ENCODE peak calls at places on chromosomes 13 and 19, in nine cellular contexts. One of them, this sample, is unnamed.

GRCh38 chr19:55157064-55157908 is at the start of gene TNNI3:
- DNase-seq in HCT116: no peak
- DNase-seq in stomach: no peak
- DNase-seq in vagina: no peak
- DNase-seq in transverse colon: no peak
- DNase-seq in prostate gland: no peak
- DNase-seq in H1: no peak
- DNase-seq in Panc1: no peak
- DNase-seq in GM23338: no peak
- DNase-seq in this sample: no peak

GRCh38 chr13:74710006-74710405 is 575.8 kb upstream of the KLF12 start:
- DNase-seq in HCT116: no peak
- DNase-seq in stomach: no peak
- DNase-seq in vagina: no peak
- DNase-seq in transverse colon: no peak
- DNase-seq in prostate gland: no peak
- DNase-seq in H1: no peak
- DNase-seq in Panc1: no peak
- DNase-seq in GM23338: no peak
- DNase-seq in this sample: no peak

GRCh38 chr13:44840131-44840530 is 149.1 kb downstream of the NUFIP1 start:
- DNase-seq in HCT116: no peak
- DNase-seq in stomach: no peak
- DNase-seq in vagina: no peak
- DNase-seq in transverse colon: no peak
- DNase-seq in prostate gland: no peak
- DNase-seq in H1: no peak
- DNase-seq in Panc1: no peak
- DNase-seq in GM23338: no peak
- DNase-seq in this sample: no peak

GRCh38 chr13:97043302-97043701 is 49.0 kb upstream of the OXGR1 start:
- DNase-seq in HCT116: no peak
- DNase-seq in stomach: no peak
- DNase-seq in vagina: no peak
- DNase-seq in transverse colon: no peak
- DNase-seq in prostate gland: no peak
- DNase-seq in H1: no peak
- DNase-seq in Panc1: no peak
- DNase-seq in GM23338: no peak
- DNase-seq in this sample: no peak

GRCh38 chr19:51339313-51339686 is 2.6 kb downstream of the VSIG10L start:
- DNase-seq in HCT116: no peak
- DNase-seq in stomach: no peak
- DNase-seq in vagina: no peak
- DNase-seq in transverse colon: no peak
- DNase-seq in prostate gland: no peak
- DNase-seq in H1: peak; percentile 53
- DNase-seq in Panc1: no peak
- DNase-seq in GM23338: peak; percentile 91
- DNase-seq in this sample: no peak

GRCh38 chr19:39136225-39136940 is 10.8 kb downstream of the PAK4 start:
- DNase-seq in HCT116: no peak
- DNase-seq in stomach: peak; percentile 51
- DNase-seq in vagina: no peak
- DNase-seq in transverse colon: peak; percentile 87
- DNase-seq in prostate gland: no peak
- DNase-seq in H1: no peak
- DNase-seq in Panc1: no peak
- DNase-seq in GM23338: no peak
- DNase-seq in this sample: no peak

GRCh38 chr13:98286814-98287213 is 109.7 kb upstream of the RNF113B start:
- DNase-seq in HCT116: no peak
- DNase-seq in stomach: no peak
- DNase-seq in vagina: no peak
- DNase-seq in transverse colon: no peak
- DNase-seq in prostate gland: no peak
- DNase-seq in H1: no peak
- DNase-seq in Panc1: no peak
- DNase-seq in GM23338: no peak
- DNase-seq in this sample: no peak

GRCh38 chr19:30873691-30874090 is 475.5 kb downstream of the TSHZ3 start:
- DNase-seq in HCT116: no peak
- DNase-seq in stomach: no peak
- DNase-seq in vagina: no peak
- DNase-seq in transverse colon: no peak
- DNase-seq in prostate gland: no peak
- DNase-seq in H1: no peak
- DNase-seq in Panc1: no peak
- DNase-seq in GM23338: no peak
- DNase-seq in this sample: no peak

GRCh38 chr19:54114340-54114826 is 1.1 kb downstream of the TFPT start:
- DNase-seq in HCT116: no peak
- DNase-seq in stomach: peak; percentile 48
- DNase-seq in vagina: no peak
- DNase-seq in transverse colon: peak; percentile 46
- DNase-seq in prostate gland: peak; percentile 33
- DNase-seq in H1: no peak
- DNase-seq in Panc1: no peak
- DNase-seq in GM23338: peak; percentile 64
- DNase-seq in this sample: no peak

GRCh38 chr13:32427852-32428580 is at the start of gene N4BP2L1:
- DNase-seq in HCT116: no peak
- DNase-seq in stomach: peak; percentile 71
- DNase-seq in vagina: no peak
- DNase-seq in transverse colon: peak; percentile 85
- DNase-seq in prostate gland: peak; percentile 80
- DNase-seq in H1: no peak
- DNase-seq in Panc1: no peak
- DNase-seq in GM23338: peak; percentile 73
- DNase-seq in this sample: peak; percentile 83

GRCh38 chr19:12687496-12688196 is at the start of gene GNG14:
- DNase-seq in HCT116: no peak
- DNase-seq in stomach: no peak
- DNase-seq in vagina: no peak
- DNase-seq in transverse colon: no peak
- DNase-seq in prostate gland: no peak
- DNase-seq in H1: no peak
- DNase-seq in Panc1: no peak
- DNase-seq in GM23338: no peak
- DNase-seq in this sample: no peak

GRCh38 chr19:37007587-37008220 is 70.5 kb upstream of the ZNF420 start:
- DNase-seq in HCT116: no peak
- DNase-seq in stomach: peak; percentile 27
- DNase-seq in vagina: no peak
- DNase-seq in transverse colon: peak; percentile 13
- DNase-seq in prostate gland: peak; percentile 21
- DNase-seq in H1: peak; percentile 1
- DNase-seq in Panc1: no peak
- DNase-seq in GM23338: peak; percentile 19
- DNase-seq in this sample: peak; percentile 86

GRCh38 chr13:37657134-37657533 is 58.6 kb upstream of the POSTN start:
- DNase-seq in HCT116: no peak
- DNase-seq in stomach: no peak
- DNase-seq in vagina: no peak
- DNase-seq in transverse colon: no peak
- DNase-seq in prostate gland: no peak
- DNase-seq in H1: no peak
- DNase-seq in Panc1: no peak
- DNase-seq in GM23338: no peak
- DNase-seq in this sample: no peak

GRCh38 chr19:16376241-16376640 is 51.6 kb downstream of the KLF2 start:
- DNase-seq in HCT116: no peak
- DNase-seq in stomach: no peak
- DNase-seq in vagina: no peak
- DNase-seq in transverse colon: no peak
- DNase-seq in prostate gland: no peak
- DNase-seq in H1: no peak
- DNase-seq in Panc1: no peak
- DNase-seq in GM23338: no peak
- DNase-seq in this sample: no peak

GRCh38 chr13:65844266-65844841 is 1385.8 kb downstream of the PCDH9 start:
- DNase-seq in HCT116: no peak
- DNase-seq in stomach: no peak
- DNase-seq in vagina: no peak
- DNase-seq in transverse colon: no peak
- DNase-seq in prostate gland: no peak
- DNase-seq in H1: no peak
- DNase-seq in Panc1: no peak
- DNase-seq in GM23338: no peak
- DNase-seq in this sample: no peak

DNA sequence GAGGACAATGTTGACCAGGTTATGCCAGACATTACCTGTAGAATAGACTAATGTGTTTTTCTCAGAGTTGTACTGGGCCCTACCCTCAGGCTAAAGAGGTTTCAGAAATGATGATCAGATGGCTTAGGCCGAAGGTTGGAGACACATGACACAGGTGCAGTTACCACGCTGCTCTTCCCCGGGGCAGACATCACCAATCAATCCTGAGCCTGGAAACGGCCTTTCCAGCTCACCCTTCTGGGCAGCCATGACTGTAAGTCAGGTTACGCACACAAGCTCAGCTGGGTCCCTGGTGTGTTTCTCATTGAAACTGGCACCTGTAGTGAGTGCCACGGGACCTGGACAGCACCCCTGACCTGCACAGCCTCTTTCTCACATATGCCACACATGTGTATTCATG is 299.3 kb downstream of the UQCRFS1 start:
- DNase-seq in HCT116: no peak
- DNase-seq in stomach: no peak
- DNase-seq in vagina: no peak
- DNase-seq in transverse colon: no peak
- DNase-seq in prostate gland: no peak
- DNase-seq in H1: no peak
- DNase-seq in Panc1: no peak
- DNase-seq in GM23338: no peak
- DNase-seq in this sample: no peak
- TF ChIP-seq POLR2AphosphoS5 in HCT116: no peak
- TF ChIP-seq POLR2AphosphoS5 in stomach: no peak
- TF ChIP-seq POLR2AphosphoS5 in vagina: no peak
- TF ChIP-seq POLR2AphosphoS5 in transverse colon: no peak
- TF ChIP-seq POLR2AphosphoS5 in prostate gland: no peak
- TF ChIP-seq POLR2AphosphoS5 in H1: no peak
- TF ChIP-seq POLR2AphosphoS5 in Panc1: no peak
- TF ChIP-seq POLR2AphosphoS5 in GM23338: no peak
- TF ChIP-seq POLR2AphosphoS5 in this sample: no peak

DNA sequence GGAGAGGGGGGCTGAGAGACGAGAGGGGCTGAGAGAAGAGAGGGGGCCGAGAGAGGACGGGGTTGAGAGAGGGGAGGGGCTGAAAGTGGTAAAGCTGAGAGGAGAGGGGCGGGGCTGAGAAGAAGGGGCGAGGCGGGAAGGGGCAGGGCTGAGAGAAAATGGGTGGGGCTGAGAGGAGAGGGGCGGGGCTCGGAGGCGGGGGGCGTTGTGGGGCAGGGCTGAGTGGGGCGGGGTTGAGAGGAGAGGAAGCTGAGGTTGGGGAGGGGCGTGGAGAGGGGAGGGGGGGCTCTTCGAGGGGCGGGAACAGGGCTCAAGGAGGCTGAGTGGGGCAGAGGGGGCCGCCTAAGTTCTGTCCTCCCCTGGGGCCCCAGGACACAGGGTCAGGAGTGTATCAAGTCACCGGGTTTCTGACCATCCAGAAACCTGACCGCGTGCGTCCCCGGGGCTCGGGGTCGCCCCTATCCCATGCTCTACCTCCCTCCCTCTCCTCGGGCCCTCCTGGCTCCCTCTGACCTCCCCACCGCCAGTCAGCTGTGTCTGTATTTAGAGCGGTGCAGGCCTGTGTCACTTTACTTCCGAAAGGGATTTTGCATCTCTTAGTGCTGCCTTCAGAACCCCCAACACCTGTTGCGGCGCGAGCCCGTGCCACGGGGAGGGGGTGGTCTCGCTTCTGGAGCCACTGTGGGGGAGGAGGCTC is 38.6 kb upstream of the SEMA6B start:
- DNase-seq in HCT116: no peak
- DNase-seq in stomach: peak; percentile 34
- DNase-seq in vagina: no peak
- DNase-seq in transverse colon: peak; percentile 40
- DNase-seq in prostate gland: no peak
- DNase-seq in H1: no peak
- DNase-seq in Panc1: no peak
- DNase-seq in GM23338: peak; percentile 87
- DNase-seq in this sample: no peak
- H3K4me3 ChIP-seq in HCT116: peak overlapping the region; percentile 31
- H3K4me3 ChIP-seq in stomach: no peak overlapping the region
- H3K4me3 ChIP-seq in vagina: peak overlapping the region; percentile 15
- H3K4me3 ChIP-seq in transverse colon: peak overlapping the region; percentile 2
- H3K4me3 ChIP-seq in prostate gland: no peak overlapping the region
- H3K4me3 ChIP-seq in H1: peak overlapping the region; percentile 52
- H3K4me3 ChIP-seq in Panc1: peak overlapping the region; percentile 38
- H3K4me3 ChIP-seq in GM23338: peak overlapping the region; percentile 70
- H3K4me3 ChIP-seq in this sample: peak overlapping the region; percentile 51

DNA sequence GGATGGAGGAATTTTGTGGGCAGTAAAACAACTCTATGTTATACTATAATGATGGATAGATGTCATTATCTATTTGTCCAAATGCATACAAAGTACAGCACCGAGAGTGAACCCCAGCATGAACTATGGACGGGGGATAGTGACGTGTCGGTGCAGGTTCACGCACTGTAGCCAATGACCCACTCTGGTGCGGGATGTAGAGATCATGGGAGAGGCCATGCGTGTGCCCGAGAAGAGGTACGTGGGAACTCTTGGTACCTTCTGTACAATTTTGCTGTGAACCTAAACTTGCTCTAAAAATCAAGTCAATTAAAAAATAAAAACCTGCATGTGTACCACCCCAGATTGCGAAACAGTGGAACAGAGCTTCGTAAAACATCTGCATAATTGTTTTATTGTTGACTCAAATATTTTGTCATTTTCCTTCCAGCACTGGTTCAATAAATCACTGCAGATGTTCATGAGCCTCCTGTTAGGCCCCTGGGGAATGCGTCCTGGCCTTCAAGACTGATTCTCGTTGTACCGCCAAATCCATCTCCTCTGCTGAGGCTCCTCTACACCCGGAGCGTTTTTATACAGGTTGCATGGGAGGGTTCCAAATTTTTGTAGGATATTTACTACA is 30.9 kb downstream of the COL4A1 start:
- DNase-seq in HCT116: no peak
- DNase-seq in stomach: no peak
- DNase-seq in vagina: peak; percentile 86
- DNase-seq in transverse colon: no peak
- DNase-seq in prostate gland: no peak
- DNase-seq in H1: no peak
- DNase-seq in Panc1: no peak
- DNase-seq in GM23338: no peak
- DNase-seq in this sample: no peak
- TF ChIP-seq POLR2AphosphoS5 in HCT116: no peak
- TF ChIP-seq POLR2AphosphoS5 in stomach: no peak
- TF ChIP-seq POLR2AphosphoS5 in vagina: no peak
- TF ChIP-seq POLR2AphosphoS5 in transverse colon: no peak
- TF ChIP-seq POLR2AphosphoS5 in prostate gland: no peak
- TF ChIP-seq POLR2AphosphoS5 in H1: no peak
- TF ChIP-seq POLR2AphosphoS5 in Panc1: no peak
- TF ChIP-seq POLR2AphosphoS5 in GM23338: no peak
- TF ChIP-seq POLR2AphosphoS5 in this sample: no peak

DNA sequence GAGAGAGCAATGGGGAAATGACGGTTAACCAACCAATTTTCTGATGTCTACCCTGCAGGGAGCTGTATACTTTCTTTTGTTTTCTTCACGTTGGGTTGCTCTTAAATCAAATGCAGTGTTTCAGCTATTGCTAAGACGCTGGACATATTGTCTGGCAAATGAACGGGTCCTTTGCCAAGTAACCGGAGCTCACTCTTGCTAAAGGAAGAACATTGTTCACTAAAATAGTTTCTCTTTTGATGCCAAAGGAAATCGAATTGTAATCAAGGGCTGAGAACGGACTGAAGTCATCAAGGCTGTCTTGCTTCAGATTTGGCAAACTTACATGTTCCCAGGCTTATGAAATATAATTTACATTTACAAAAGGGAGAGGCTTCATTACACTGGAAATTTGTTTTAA is 142.3 kb upstream of the ARGLU1 start:
- DNase-seq in HCT116: no peak
- DNase-seq in stomach: no peak
- DNase-seq in vagina: no peak
- DNase-seq in transverse colon: no peak
- DNase-seq in prostate gland: no peak
- DNase-seq in H1: no peak
- DNase-seq in Panc1: no peak
- DNase-seq in GM23338: no peak
- DNase-seq in this sample: no peak
- H3K4me3 ChIP-seq in HCT116: no peak overlapping the region
- H3K4me3 ChIP-seq in stomach: no peak overlapping the region
- H3K4me3 ChIP-seq in vagina: no peak overlapping the region
- H3K4me3 ChIP-seq in transverse colon: peak overlapping the region; percentile 10
- H3K4me3 ChIP-seq in prostate gland: no peak overlapping the region
- H3K4me3 ChIP-seq in H1: no peak overlapping the region
- H3K4me3 ChIP-seq in Panc1: no peak overlapping the region
- H3K4me3 ChIP-seq in GM23338: no peak overlapping the region
- H3K4me3 ChIP-seq in this sample: peak overlapping the region; percentile 37